ENCODE peak calls at places on chromosomes 11 and 22, in ten cellular contexts. X, K, V, J, W, T, G, A, I and Y are unnamed samples.
A peak's percentile ranks its signal among the peaks of the same experiment; 100 is the strongest.

GRCh38 chr22:31448382-31448781 is 41.3 kb downstream of the EIF4ENIF1 start:
- DNase-seq in X (no peak), K (no peak), V (no peak), J (no peak), W (no peak), T (no peak), G (no peak), A (no peak), I (no peak), Y (no peak)

GRCh38 chr11:23997356-23997755 is 499.5 kb upstream of the LUZP2 start:
- DNase-seq in X (no peak), K (no peak), V (no peak), J (no peak), W (no peak), T (no peak), G (no peak), A (no peak), I (no peak), Y (no peak)

GRCh38 chr22:46040471-46041465 is 63.8 kb upstream of the WNT7B start:
- DNase-seq in X (no peak), K (peak; percentile 10), V (no peak), J (no peak), W (peak; percentile 11), T (no peak), G (no peak), A (peak; percentile 15), I (no peak), Y (no peak)

GRCh38 chr22:30348395-30348794 is 8.3 kb downstream of the SF3A1 start:
- DNase-seq in X (no peak), K (no peak), V (no peak), J (no peak), W (no peak), T (no peak), G (no peak), A (no peak), I (no peak), Y (no peak)

GRCh38 chr22:30856699-30857098 is 111.9 kb downstream of the MORC2 start:
- DNase-seq in X (no peak), K (no peak), V (no peak), J (no peak), W (no peak), T (no peak), G (no peak), A (no peak), I (no peak), Y (no peak)

GRCh38 chr11:45982656-45983470 is 60.4 kb downstream of the LARGE2 start:
- DNase-seq in X (no peak), K (peak; percentile 18), V (peak; percentile 90), J (peak; percentile 88), W (peak; percentile 44), T (no peak), G (peak; percentile 31), A (peak; percentile 79), I (no peak), Y (no peak)

GRCh38 chr11:72069200-72069599 is 11.1 kb downstream of the NUMA1 start:
- DNase-seq in X (no peak), K (no peak), V (no peak), J (no peak), W (no peak), T (no peak), G (no peak), A (no peak), I (no peak), Y (no peak)

GRCh38 chr11:2776351-2777061 is 76.7 kb upstream of the KCNQ1OT1 start:
- DNase-seq in X (peak; percentile 12), K (no peak), V (no peak), J (no peak), W (peak; percentile 19), T (peak; percentile 8), G (peak; percentile 1), A (peak; percentile 18), I (no peak), Y (peak; percentile 13)

GRCh38 chr22:38346506-38346905 is 29.3 kb upstream of the CSNK1E start:
- DNase-seq in X (peak; percentile 12), K (no peak), V (no peak), J (no peak), W (no peak), T (no peak), G (no peak), A (no peak), I (no peak), Y (no peak)

GRCh38 chr22:30275625-30276024 is 9.0 kb upstream of the OSM start:
- DNase-seq in X (no peak), K (no peak), V (no peak), J (no peak), W (no peak), T (no peak), G (no peak), A (no peak), I (no peak), Y (no peak)

GRCh38 chr11:78187366-78188011 is 937 bp downstream of the KCTD21 start:
- DNase-seq in X (no peak), K (no peak), V (no peak), J (no peak), W (no peak), T (no peak), G (no peak), A (no peak), I (no peak), Y (no peak)

GRCh38 chr11:62416596-62416995 is 2.2 kb upstream of the SCGB1A1 start:
- DNase-seq in X (no peak), K (no peak), V (no peak), J (no peak), W (no peak), T (no peak), G (no peak), A (no peak), I (no peak), Y (no peak)

GRCh38 chr11:106418786-106419185 is 341.3 kb downstream of the AASDHPPT start:
- DNase-seq in X (no peak), K (no peak), V (no peak), J (no peak), W (no peak), T (no peak), G (no peak), A (no peak), I (no peak), Y (no peak)

GRCh38 chr22:40463727-40464126 is 93.3 kb downstream of the SGSM3 start:
- DNase-seq in X (no peak), K (no peak), V (no peak), J (no peak), W (no peak), T (no peak), G (no peak), A (no peak), I (peak; percentile 34), Y (no peak)

GRCh38 chr11:23263466-23263865 is 403.2 kb upstream of the CCDC179 start:
- DNase-seq in X (no peak), K (no peak), V (no peak), J (no peak), W (no peak), T (no peak), G (no peak), A (no peak), I (no peak), Y (no peak)

GRCh38 chr11:123006860-123007542 is 25.4 kb upstream of the BSX start:
- DNase-seq in X (no peak), K (no peak), V (peak; percentile 64), J (no peak), W (no peak), T (no peak), G (no peak), A (no peak), I (no peak), Y (no peak)
- TF ChIP-seq CTCF in X (no peak), K (no peak), V (peak; percentile 12), J (no peak), W (no peak), T (no peak), G (no peak), A (no peak), I (no peak), Y (no peak)

DNA sequence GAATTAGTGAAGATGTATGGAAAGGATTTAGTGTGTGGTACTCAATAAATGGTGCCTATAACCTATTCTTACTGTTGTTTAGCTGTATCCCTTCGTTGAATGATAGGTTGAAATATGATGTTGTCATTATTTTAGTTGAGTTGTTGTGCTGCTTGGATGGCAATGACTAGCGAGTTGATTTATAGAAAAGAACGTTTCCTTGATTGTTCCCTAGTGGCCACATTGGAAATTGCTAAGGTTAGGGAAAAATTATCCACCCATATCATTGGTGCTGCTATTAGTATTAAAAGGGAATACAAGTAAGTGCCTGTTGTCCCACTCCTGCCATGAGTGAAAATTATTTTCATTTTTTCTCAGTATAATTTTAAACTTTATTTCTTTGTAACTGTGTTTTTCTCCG is 14.5 kb downstream of the EMSY start:
- DNase-seq in X (no peak), K (no peak), V (peak; percentile 68), J (no peak), W (no peak), T (no peak), G (no peak), A (no peak), I (no peak), Y (no peak)
- TF ChIP-seq CTCF in X (no peak), K (peak; percentile 50), V (peak; percentile 44), J (peak; percentile 21), W (no peak), T (peak; percentile 53), G (peak; percentile 69), A (no peak), I (no peak), Y (no peak)

GRCh38 chr22:43088979-43089717 is at the start of gene TTLL1:
- DNase-seq in X (peak; percentile 83), K (peak; percentile 91), V (peak; percentile 96), J (peak; percentile 75), W (peak; percentile 81), T (peak; percentile 81), G (peak; percentile 87), A (peak; percentile 75), I (peak; percentile 93), Y (peak; percentile 71)
- TF ChIP-seq CTCF in X (no peak), K (peak; percentile 27), V (no peak), J (no peak), W (no peak), T (no peak), G (no peak), A (peak; percentile 24), I (no peak), Y (no peak)

GRCh38 chr22:20271114-20271994 is 3.2 kb upstream of the RTN4R start:
- DNase-seq in X (no peak), K (no peak), V (no peak), J (no peak), W (no peak), T (no peak), G (no peak), A (no peak), I (no peak), Y (no peak)

GRCh38 chr22:20267441-20268288 is 453 bp downstream of the RTN4R start:
- DNase-seq in X (no peak), K (no peak), V (peak; percentile 54), J (no peak), W (no peak), T (peak; percentile 27), G (peak; percentile 27), A (no peak), I (no peak), Y (no peak)

GRCh38 chr22:20268289-20268349 is at the start of gene RTN4R:
- DNase-seq in X (no peak), K (no peak), V (no peak), J (no peak), W (no peak), T (no peak), G (no peak), A (no peak), I (no peak), Y (no peak)

GRCh38 chr22:20264614-20265452 is 3.3 kb downstream of the RTN4R start:
- DNase-seq in X (no peak), K (no peak), V (no peak), J (no peak), W (no peak), T (no peak), G (no peak), A (no peak), I (no peak), Y (no peak)

GRCh38 chr22:20268350-20269012 is 363 bp upstream of the RTN4R start:
- DNase-seq in X (peak; percentile 64), K (peak; percentile 56), V (peak; percentile 80), J (peak; percentile 19), W (no peak), T (peak; percentile 70), G (peak; percentile 85), A (peak; percentile 41), I (peak; percentile 49), Y (peak; percentile 67)
- TF ChIP-seq CTCF in X (no peak), K (peak; percentile 74), V (peak; percentile 62), J (peak; percentile 87), W (peak; percentile 90), T (peak; percentile 68), G (peak; percentile 51), A (peak; percentile 94), I (peak; percentile 16), Y (peak; percentile 62)